ENCODE peak calls at places on chromosomes 2 and 18, in eight cellular contexts. H is A549, A is sigmoid colon, B is H1, M is K562, L is HCT116, O is adrenal gland, V is breast epithelium. D is an unnamed sample.

GRCh38 chr2:8623576-8623957 is 58.3 kb upstream of the ID2 start:
- DNase-seq in M (no peak), B (no peak), L (no peak), A (no peak), H (no peak), V (no peak), O (no peak), D (no peak)

GRCh38 chr2:160007111-160007510 is 55.3 kb downstream of the PLA2R1 start:
- DNase-seq in L (no peak), O (no peak), H (no peak), B (no peak), V (no peak), M (no peak), A (no peak), D (no peak)

GRCh38 chr2:207970825-207971142 is 54.5 kb downstream of the PLEKHM3 start:
- DNase-seq in M (no peak), B (no peak), V (no peak), H (no peak), A (no peak), L (no peak), O (no peak), D (no peak)

GRCh38 chr2:127589876-127590275 is 54.4 kb downstream of the MYO7B start:
- DNase-seq in H (no peak), A (no peak), L (no peak), B (peak; percentile 37), V (no peak), O (no peak), M (no peak), D (no peak)

GRCh38 chr18:13641551-13642439 is 84.6 kb downstream of the FAM210A start:
- DNase-seq in V (no peak), B (no peak), L (no peak), M (no peak), A (peak; percentile 69), O (no peak), H (no peak), D (no peak)

GRCh38 chr2:74424995-74425406 is 3.5 kb downstream of the WDR54 start:
- DNase-seq in B (no peak), O (no peak), H (no peak), L (no peak), A (no peak), M (no peak), V (no peak), D (no peak)

GRCh38 chr2:45781464-45781811 is 130.0 kb downstream of the PRKCE start:
- DNase-seq in O (no peak), H (no peak), A (peak; percentile 37), M (no peak), B (no peak), V (no peak), L (no peak), D (no peak)

GRCh38 chr2:69359371-69359770 is 27.7 kb downstream of the GFPT1 start:
- DNase-seq in H (no peak), O (no peak), L (no peak), B (no peak), A (no peak), M (no peak), V (no peak), D (no peak)

DNA sequence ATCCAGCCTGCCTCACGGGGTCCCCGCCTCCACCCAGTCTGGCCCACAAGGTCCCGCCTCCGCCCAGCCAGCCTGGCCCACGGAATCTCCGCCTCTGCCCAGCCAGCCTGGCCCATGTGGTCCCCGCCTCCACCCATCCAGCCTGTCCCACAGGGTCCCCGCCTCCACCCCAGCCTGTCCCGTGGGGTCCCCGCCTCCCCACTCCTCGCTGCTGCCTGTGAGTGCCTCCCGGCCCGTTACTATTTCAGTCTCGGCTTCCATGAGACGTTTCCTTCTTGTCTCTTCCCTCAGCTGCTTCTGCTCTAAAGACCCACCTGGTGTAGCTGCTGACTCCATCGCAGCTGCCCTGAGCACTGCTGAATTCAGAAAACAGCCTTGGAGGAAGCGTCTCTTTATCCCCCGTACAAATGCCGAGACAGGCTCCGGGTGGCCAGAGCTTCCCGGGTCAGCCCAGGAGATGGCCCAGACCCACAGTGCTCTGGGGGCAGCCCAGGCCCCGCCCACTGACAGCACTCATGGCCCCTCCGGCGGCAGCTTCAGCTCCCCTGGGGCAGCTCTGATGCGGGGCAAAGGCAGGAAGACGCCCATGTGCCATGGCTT is 69.8 kb downstream of the NFATC1 start:
- DNase-seq in M (no peak), O (no peak), B (peak; percentile 67), H (no peak), A (no peak), L (no peak), V (no peak), D (peak; percentile 54)
- TF ChIP-seq POLR2A in M (no peak), O (no peak), B (no peak), H (no peak), A (no peak), L (no peak), V (no peak), D (no peak)

GRCh38 chr2:23940262-23940975 is at the start of gene UBXN2A:
- DNase-seq in L (peak; percentile 45), M (peak; percentile 87), H (peak; percentile 85), O (peak; percentile 77), V (peak; percentile 67), A (peak; percentile 82), B (peak; percentile 85), D (peak; percentile 88)
- TF ChIP-seq POLR2A in L (peak; percentile 84), M (peak; percentile 83), H (peak; percentile 85), O (peak; percentile 87), V (no peak), A (peak; percentile 30), B (peak; percentile 92), D (peak; percentile 89)

DNA sequence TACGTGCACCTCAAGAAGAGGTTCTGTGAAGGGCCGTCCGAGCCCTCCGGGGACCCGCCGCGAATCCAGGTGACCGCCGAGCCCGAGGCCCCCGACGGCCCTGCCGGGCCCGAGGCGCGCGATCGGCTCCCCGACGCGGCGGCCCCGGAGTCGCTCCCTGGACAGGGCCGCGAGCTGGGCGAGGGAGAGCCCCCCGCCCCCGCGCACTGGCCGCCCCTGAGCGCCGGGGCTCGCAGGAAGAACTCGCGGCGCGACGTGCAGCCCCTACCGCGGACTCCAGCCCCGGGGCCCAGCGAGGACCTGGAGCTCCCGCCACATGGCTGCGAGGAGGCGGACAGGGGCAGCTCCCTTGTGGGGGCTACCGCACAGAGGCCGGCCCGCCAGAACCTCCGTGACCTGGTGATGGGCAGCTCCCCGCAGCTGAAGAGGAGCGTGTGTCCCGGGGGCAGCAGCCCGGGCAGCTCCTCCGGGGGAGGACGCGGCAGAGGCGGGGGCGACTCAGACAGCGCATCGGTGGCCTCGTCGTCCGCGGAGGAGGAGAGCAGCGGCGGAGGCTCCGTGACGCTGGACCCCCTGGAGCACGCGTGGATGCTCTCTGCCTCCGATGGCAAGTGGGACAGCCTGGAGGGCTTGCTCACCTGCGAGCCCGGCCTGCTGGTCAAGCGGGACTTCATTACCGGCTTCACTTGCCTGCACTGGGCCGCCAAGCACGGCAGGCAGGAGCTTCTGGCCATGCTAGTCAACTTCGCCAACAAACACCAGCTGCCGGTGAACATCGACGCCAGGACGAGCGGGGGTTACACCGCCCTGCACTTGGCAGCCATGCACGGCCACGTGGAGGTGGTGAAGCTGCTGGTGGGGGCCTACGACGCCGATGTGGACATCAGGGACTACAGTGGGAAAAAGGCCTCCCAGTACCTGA is 812 bp downstream of the SOWAHC start:
- DNase-seq in O (peak; percentile 42), L (no peak), H (peak; percentile 31), M (no peak), V (no peak), A (peak; percentile 71), B (peak; percentile 69), D (no peak)
- TF ChIP-seq POLR2A in O (no peak), L (no peak), H (no peak), M (no peak), V (no peak), A (no peak), B (peak; percentile 8), D (no peak)

GRCh38 chr2:6866982-6867381 is 1.3 kb upstream of the CMPK2 start:
- DNase-seq in V (no peak), B (no peak), O (no peak), H (no peak), M (no peak), L (no peak), A (no peak), D (no peak)

GRCh38 chr2:6866239-6866745 is 585 bp upstream of the CMPK2 start:
- DNase-seq in A (peak; percentile 64), O (peak; percentile 28), V (no peak), H (peak; percentile 56), B (no peak), L (peak; percentile 27), M (peak; percentile 29), D (peak; percentile 77)

GRCh38 chr2:6864938-6865345 is 765 bp downstream of the CMPK2 start:
- DNase-seq in B (peak; percentile 69), V (no peak), A (peak; percentile 68), H (peak; percentile 11), L (no peak), M (no peak), O (peak; percentile 51), D (peak; percentile 87)

GRCh38 chr2:6864251-6864758 is 1.4 kb downstream of the CMPK2 start:
- DNase-seq in O (no peak), B (no peak), M (no peak), V (no peak), A (no peak), H (no peak), L (no peak), D (no peak)

GRCh38 chr2:6865346-6866238 is at the start of gene CMPK2:
- DNase-seq in O (peak; percentile 68), L (no peak), H (peak; percentile 41), B (peak; percentile 73), A (peak; percentile 78), M (peak; percentile 83), V (no peak), D (peak; percentile 92)
- TF ChIP-seq POLR2A in O (peak; percentile 53), L (no peak), H (no peak), B (peak; percentile 50), A (no peak), M (peak; percentile 57), V (no peak), D (peak; percentile 61)

DNA sequence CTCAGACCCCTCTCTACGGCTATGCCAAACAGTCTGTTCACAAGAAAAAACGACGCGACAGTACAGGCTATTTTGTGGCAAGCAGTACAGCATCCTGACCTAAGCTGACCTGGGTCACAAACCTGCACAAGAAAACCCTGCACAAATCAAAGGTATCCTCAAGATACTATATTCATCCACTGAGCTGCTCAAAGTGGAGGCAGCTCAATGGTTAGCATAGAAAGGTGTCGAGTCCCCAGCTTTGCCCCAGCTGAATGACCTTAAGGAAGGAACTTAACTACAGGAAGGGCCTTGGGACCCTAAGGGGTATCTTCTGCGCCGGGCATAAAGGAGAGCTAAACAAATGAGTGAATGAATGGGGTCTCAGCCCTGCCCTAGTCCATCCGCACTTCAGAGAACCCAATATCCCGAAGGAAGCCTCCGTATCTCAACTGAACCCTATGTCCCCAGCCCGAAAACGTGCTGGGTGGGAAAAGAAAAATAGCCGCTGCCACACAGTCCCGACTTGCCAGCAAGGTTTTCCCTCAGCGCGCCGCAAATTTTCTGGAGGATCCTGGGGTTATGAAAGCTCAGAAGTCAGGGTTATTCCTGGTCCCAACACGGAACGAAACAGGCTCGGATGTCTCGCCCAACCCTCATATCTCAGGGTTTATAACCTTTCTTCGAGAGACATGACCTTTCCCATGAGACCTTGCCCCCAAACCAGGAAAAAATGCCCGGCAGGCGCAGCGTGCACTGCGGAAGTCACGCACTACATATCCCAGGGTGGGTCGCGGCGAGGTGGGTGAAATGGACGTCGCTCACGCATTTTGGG is at the start of gene FASTKD1:
- DNase-seq in L (peak; percentile 82), B (peak; percentile 88), H (peak; percentile 90), A (peak; percentile 92), V (peak; percentile 80), O (peak; percentile 85), M (peak; percentile 83), D (peak; percentile 95)
- TF ChIP-seq POLR2A in L (peak; percentile 75), B (peak; percentile 81), H (peak; percentile 61), A (no peak), V (no peak), O (peak; percentile 12), M (peak; percentile 88), D (peak; percentile 80)